ENCODE peak calls at places on chromosomes 16 and 17, in four cellular contexts. One of them, this sample, is unnamed.

GRCh38 chr16:66890796-66891195 is 10.5 kb downstream of the PDP2 start:
- DNase-seq in HepG2: no peak
- DNase-seq in GM12878: no peak
- DNase-seq in K562: no peak
- DNase-seq in this sample: no peak

GRCh38 chr17:39231587-39232551 is 6.1 kb upstream of the STAC2 start:
- DNase-seq in HepG2: no peak
- DNase-seq in GM12878: no peak
- DNase-seq in K562: peak
- DNase-seq in this sample: peak

GRCh38 chr17:17500999-17501605 is 4.9 kb upstream of the RASD1 start:
- DNase-seq in HepG2: no peak
- DNase-seq in GM12878: no peak
- DNase-seq in K562: no peak
- DNase-seq in this sample: no peak

GRCh38 chr16:88437367-88437964 is 15.6 kb upstream of the ZFPM1 start:
- DNase-seq in GM12878: no peak
- DNase-seq in HepG2: peak
- DNase-seq in K562: peak
- DNase-seq in this sample: peak

GRCh38 chr17:60145006-60145935 is 4.5 kb upstream of the CA4 start:
- DNase-seq in GM12878: no peak
- DNase-seq in HepG2: no peak
- DNase-seq in K562: no peak
- DNase-seq in this sample: no peak

GRCh38 chr17:45120558-45120957 is 11.8 kb downstream of the PLCD3 start:
- DNase-seq in GM12878: no peak
- DNase-seq in HepG2: no peak
- DNase-seq in K562: no peak
- DNase-seq in this sample: no peak

GRCh38 chr17:16477255-16477654 is 14.7 kb downstream of the LRRC75A start:
- DNase-seq in GM12878: no peak
- DNase-seq in K562: no peak
- DNase-seq in HepG2: peak
- DNase-seq in this sample: no peak

GRCh38 chr16:23357761-23358290 is 55.7 kb downstream of the SCNN1B start:
- DNase-seq in K562: no peak
- DNase-seq in GM12878: no peak
- DNase-seq in HepG2: no peak
- DNase-seq in this sample: no peak

GRCh38 chr16:27109666-27110523 is 43.2 kb downstream of the C16orf82 start:
- DNase-seq in K562: peak
- DNase-seq in HepG2: peak
- DNase-seq in GM12878: no peak
- DNase-seq in this sample: peak

DNA sequence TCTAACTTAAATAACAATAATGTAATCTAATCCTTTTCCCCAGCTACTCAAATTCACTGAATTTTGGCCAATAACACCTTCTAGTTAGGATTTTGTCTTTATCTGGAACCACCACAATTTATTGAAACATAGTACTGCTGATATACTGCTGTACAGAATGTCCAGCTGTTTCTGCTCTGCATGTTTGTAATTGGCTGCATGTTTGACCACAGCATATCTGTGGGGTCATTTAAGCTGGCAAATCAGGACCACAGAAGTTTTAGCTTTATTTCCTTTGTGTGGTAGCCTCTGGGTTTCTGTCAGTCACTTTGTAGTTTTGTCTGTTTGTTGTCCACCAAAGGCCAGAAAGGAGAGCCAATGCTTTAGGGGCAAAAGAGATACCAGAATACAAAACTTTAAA is 22.2 kb upstream of the RAB11FIP4 start:
- DNase-seq in K562: no peak
- DNase-seq in HepG2: no peak
- DNase-seq in GM12878: no peak
- DNase-seq in this sample: no peak
- TF ChIP-seq SP1 in K562: no peak
- TF ChIP-seq SP1 in HepG2: no peak
- TF ChIP-seq SP1 in GM12878: no peak
- TF ChIP-seq SP1 in this sample: no peak

GRCh38 chr17:58823051-58823525 is 67.4 kb downstream of the PPM1E start:
- DNase-seq in K562: no peak
- DNase-seq in GM12878: no peak
- DNase-seq in HepG2: no peak
- DNase-seq in this sample: no peak
- TF ChIP-seq FOXK2 in K562: no peak
- TF ChIP-seq FOXK2 in GM12878: no peak
- TF ChIP-seq FOXK2 in HepG2: no peak
- TF ChIP-seq FOXK2 in this sample: no peak

DNA sequence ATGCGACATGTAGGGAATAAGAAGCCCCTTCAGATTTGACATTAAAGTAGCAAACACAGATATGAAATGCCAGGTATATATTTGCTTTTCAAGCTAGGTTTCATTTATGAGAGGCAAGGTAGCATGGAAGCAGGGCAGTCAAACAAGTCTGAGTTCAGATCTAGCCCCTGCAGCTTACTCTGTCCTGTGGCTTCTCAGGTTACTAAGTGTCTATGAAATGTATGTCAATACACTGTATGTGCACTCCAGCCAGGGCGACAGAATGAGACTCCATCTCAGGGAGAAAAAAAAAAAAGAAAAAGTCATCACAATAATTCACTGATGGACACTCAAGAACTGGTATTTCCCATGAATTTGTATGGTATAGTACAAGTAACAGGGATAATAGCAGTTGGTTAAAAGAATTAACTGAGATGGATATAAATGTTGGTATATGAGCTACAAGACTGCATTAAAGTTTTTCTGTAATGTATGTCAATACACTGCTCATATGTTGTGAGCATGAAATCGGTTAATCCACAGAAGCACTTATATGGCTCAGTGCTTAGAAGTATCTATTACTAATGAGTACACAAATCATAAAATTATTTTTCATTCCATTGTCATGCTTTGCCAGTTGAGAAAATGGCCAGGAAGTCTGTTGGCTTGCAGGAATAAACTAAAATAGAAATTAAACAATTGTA is 2.9 kb upstream of the WSB1 start:
- DNase-seq in HepG2: peak
- DNase-seq in K562: no peak
- DNase-seq in GM12878: no peak
- DNase-seq in this sample: no peak
- TF ChIP-seq SP1 in HepG2: no peak
- TF ChIP-seq SP1 in K562: no peak
- TF ChIP-seq SP1 in GM12878: no peak
- TF ChIP-seq SP1 in this sample: no peak

GRCh38 chr17:64005734-64006167 is 7.6 kb downstream of the PRR29 start:
- DNase-seq in K562: peak
- DNase-seq in GM12878: no peak
- DNase-seq in HepG2: peak
- DNase-seq in this sample: no peak
- TF ChIP-seq FOXK2 in K562: no peak
- TF ChIP-seq FOXK2 in GM12878: no peak
- TF ChIP-seq FOXK2 in HepG2: no peak
- TF ChIP-seq FOXK2 in this sample: no peak

DNA sequence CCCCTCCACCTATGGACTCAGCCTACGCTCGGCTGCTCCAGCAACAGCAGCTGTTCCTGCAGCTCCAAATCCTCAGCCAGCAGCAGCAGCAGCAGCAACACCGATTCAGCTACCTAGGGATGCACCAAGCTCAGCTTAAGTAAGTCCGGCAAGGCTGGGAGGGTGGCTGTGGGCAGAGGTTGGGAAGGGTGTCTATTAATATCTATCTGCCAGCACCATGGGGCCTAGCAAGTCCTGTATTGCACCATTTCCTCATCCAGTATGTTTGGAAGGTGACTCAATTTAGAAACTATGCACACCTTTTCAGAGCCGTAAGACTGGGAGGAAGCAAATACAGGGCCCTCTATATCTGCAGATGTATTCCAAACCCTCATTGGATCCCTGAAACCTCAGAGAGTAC is 45.0 kb upstream of the ARHGAP44 start:
- DNase-seq in K562: no peak
- DNase-seq in HepG2: no peak
- DNase-seq in GM12878: no peak
- DNase-seq in this sample: no peak
- TF ChIP-seq SP1 in K562: no peak
- TF ChIP-seq SP1 in HepG2: no peak
- TF ChIP-seq SP1 in GM12878: no peak
- TF ChIP-seq SP1 in this sample: no peak

This sample was measured in HEK293T.